ENCODE peak calls at places on chromosomes 13 and 19, in ten cellular contexts. N, F, I, H, Y, K, L, O, P and C are unnamed samples.

GRCh38 chr19:972281-972680 is 11.9 kb upstream of the WDR18 start:
- DNase-seq in N (no peak), F (no peak), I (no peak), H (no peak), Y (no peak), K (no peak), L (no peak), O (no peak), P (no peak), C (no peak)

GRCh38 chr13:31204592-31204991 is 4.8 kb downstream of the B3GLCT start:
- DNase-seq in N (no peak), F (no peak), I (no peak), H (no peak), Y (peak), K (peak), L (peak), O (no peak), P (no peak), C (no peak)

GRCh38 chr13:114099918-114100445 is 32.4 kb downstream of the RASA3 start:
- DNase-seq in N (peak), F (no peak), I (no peak), H (peak), Y (peak), K (no peak), L (no peak), O (no peak), P (no peak), C (no peak)

GRCh38 chr13:113224486-113224885 is 15.1 kb downstream of the CUL4A start:
- DNase-seq in N (no peak), F (peak), I (no peak), H (no peak), Y (no peak), K (no peak), L (no peak), O (no peak), P (no peak), C (no peak)

GRCh38 chr13:109402976-109403375 is 383.4 kb downstream of the IRS2 start:
- DNase-seq in N (no peak), F (no peak), I (no peak), H (no peak), Y (no peak), K (no peak), L (no peak), O (no peak), P (peak), C (no peak)

GRCh38 chr19:41064974-41065569 is 23.2 kb upstream of the CYP2A13 start:
- DNase-seq in N (peak), F (no peak), I (no peak), H (no peak), Y (peak), K (no peak), L (peak), O (no peak), P (no peak), C (no peak)

GRCh38 chr13:62209539-62209938 is 793.9 kb upstream of the PCDH20 start:
- DNase-seq in N (no peak), F (no peak), I (no peak), H (no peak), Y (no peak), K (no peak), L (no peak), O (no peak), P (no peak), C (no peak)

GRCh38 chr13:49760555-49760954 is 31.9 kb downstream of the KPNA3 start:
- DNase-seq in N (no peak), F (no peak), I (no peak), H (no peak), Y (no peak), K (no peak), L (no peak), O (no peak), P (no peak), C (no peak)

GRCh38 chr19:33186431-33186830 is 7.7 kb upstream of the LRP3 start:
- DNase-seq in N (no peak), F (no peak), I (no peak), H (no peak), Y (no peak), K (no peak), L (no peak), O (no peak), P (peak), C (no peak)

GRCh38 chr19:39874404-39874803 is 28.2 kb upstream of the FBL start:
- DNase-seq in N (no peak), F (no peak), I (no peak), H (peak), Y (no peak), K (no peak), L (no peak), O (no peak), P (no peak), C (no peak)

GRCh38 chr13:113917096-113917495 is 53.2 kb upstream of the GAS6 start:
- DNase-seq in N (no peak), F (no peak), I (no peak), H (peak), Y (no peak), K (no peak), L (no peak), O (no peak), P (no peak), C (no peak)

GRCh38 chr19:34336781-34337271 is 28.2 kb upstream of the GPI start:
- DNase-seq in N (peak), F (no peak), I (no peak), H (no peak), Y (no peak), K (peak), L (no peak), O (peak), P (peak), C (no peak)

GRCh38 chr13:65594255-65594654 is 1635.9 kb downstream of the PCDH9 start:
- DNase-seq in N (no peak), F (no peak), I (peak), H (no peak), Y (peak), K (no peak), L (peak), O (no peak), P (no peak), C (peak)

GRCh38 chr13:109500146-109500773 is 286.1 kb downstream of the IRS2 start:
- DNase-seq in N (peak), F (no peak), I (no peak), H (no peak), Y (no peak), K (no peak), L (no peak), O (no peak), P (no peak), C (no peak)

GRCh38 chr13:101942038-101942437 is 459.8 kb downstream of the FGF14 start:
- DNase-seq in N (peak), F (peak), I (no peak), H (no peak), Y (peak), K (no peak), L (no peak), O (no peak), P (peak), C (no peak)

GRCh38 chr19:6744381-6745288 is 5.2 kb downstream of the TRIP10 start:
- DNase-seq in N (peak), F (peak), I (no peak), H (peak), Y (peak), K (no peak), L (peak), O (no peak), P (no peak), C (peak)

GRCh38 chr13:80939581-80939980 is 598.7 kb upstream of the SPRY2 start:
- DNase-seq in N (no peak), F (no peak), I (no peak), H (no peak), Y (no peak), K (no peak), L (no peak), O (no peak), P (no peak), C (no peak)

GRCh38 chr13:96792736-96793444 is 201.4 kb downstream of the OXGR1 start:
- DNase-seq in N (no peak), F (no peak), I (no peak), H (no peak), Y (no peak), K (no peak), L (no peak), O (no peak), P (no peak), C (no peak)

GRCh38 chr19:40347476-40348124 is 597 bp downstream of the C19orf47 start:
- DNase-seq in N (no peak), F (no peak), I (no peak), H (no peak), Y (no peak), K (no peak), L (no peak), O (no peak), P (peak), C (no peak)

GRCh38 chr13:104098421-104098820 is 1032.2 kb upstream of the SLC10A2 start:
- DNase-seq in N (no peak), F (no peak), I (no peak), H (no peak), Y (no peak), K (no peak), L (no peak), O (no peak), P (no peak), C (no peak)

GRCh38 chr13:112991611-112992010 is 22.6 kb downstream of the MCF2L start:
- DNase-seq in N (no peak), F (no peak), I (no peak), H (no peak), Y (no peak), K (no peak), L (no peak), O (no peak), P (no peak), C (no peak)

GRCh38 chr13:108963846-108964600 is 334.6 kb downstream of the MYO16 start:
- DNase-seq in N (no peak), F (no peak), I (peak), H (no peak), Y (peak), K (no peak), L (no peak), O (no peak), P (no peak), C (peak)

GRCh38 chr19:51460164-51460992 is 2.1 kb upstream of the SIGLEC8 start:
- DNase-seq in N (peak), F (no peak), I (no peak), H (peak), Y (no peak), K (no peak), L (no peak), O (no peak), P (no peak), C (no peak)

GRCh38 chr19:46904114-46905060 is 43.6 kb downstream of the ARHGAP35 start:
- DNase-seq in N (peak), F (no peak), I (no peak), H (peak), Y (peak), K (no peak), L (no peak), O (no peak), P (no peak), C (peak)

GRCh38 chr13:40058757-40059236 is 403.3 kb downstream of the COG6 start:
- DNase-seq in N (no peak), F (no peak), I (no peak), H (no peak), Y (no peak), K (peak), L (no peak), O (no peak), P (no peak), C (no peak)

GRCh38 chr13:44818428-44818827 is 170.8 kb downstream of the NUFIP1 start:
- DNase-seq in N (peak), F (no peak), I (no peak), H (no peak), Y (no peak), K (no peak), L (no peak), O (no peak), P (no peak), C (no peak)

GRCh38 chr13:52782486-52783448 is 43.1 kb upstream of the CNMD start:
- DNase-seq in N (no peak), F (no peak), I (no peak), H (no peak), Y (no peak), K (no peak), L (no peak), O (no peak), P (no peak), C (no peak)

GRCh38 chr19:50795665-50796073 is 5.5 kb downstream of the ACP4 start:
- DNase-seq in N (no peak), F (no peak), I (no peak), H (no peak), Y (no peak), K (no peak), L (no peak), O (no peak), P (no peak), C (no peak)

GRCh38 chr13:96796234-96796633 is 198.0 kb downstream of the OXGR1 start:
- DNase-seq in N (no peak), F (no peak), I (no peak), H (no peak), Y (no peak), K (no peak), L (no peak), O (no peak), P (no peak), C (no peak)

GRCh38 chr19:16620018-16620417 is 8.0 kb downstream of the MED26 start:
- DNase-seq in N (no peak), F (no peak), I (no peak), H (no peak), Y (no peak), K (no peak), L (no peak), O (no peak), P (no peak), C (no peak)

GRCh38 chr13:21898461-21898860 is 227.6 kb downstream of the FGF9 start:
- DNase-seq in N (no peak), F (no peak), I (no peak), H (no peak), Y (no peak), K (no peak), L (no peak), O (no peak), P (no peak), C (no peak)

GRCh38 chr19:28521169-28521568 is 691.8 kb downstream of the UQCRFS1 start:
- DNase-seq in N (no peak), F (no peak), I (no peak), H (no peak), Y (no peak), K (no peak), L (no peak), O (no peak), P (no peak), C (no peak)

GRCh38 chr19:6271721-6272410 is 7.9 kb downstream of the MLLT1 start:
- DNase-seq in N (peak), F (peak), I (peak), H (peak), Y (peak), K (no peak), L (no peak), O (no peak), P (no peak), C (no peak)

GRCh38 chr13:90534617-90535340 is 812.7 kb upstream of the MIR17HG start:
- DNase-seq in N (no peak), F (no peak), I (no peak), H (no peak), Y (no peak), K (no peak), L (no peak), O (no peak), P (no peak), C (no peak)

GRCh38 chr13:25882732-25883357 is 169.0 kb downstream of the SHISA2 start:
- DNase-seq in N (peak), F (no peak), I (no peak), H (no peak), Y (no peak), K (no peak), L (no peak), O (no peak), P (no peak), C (no peak)

GRCh38 chr13:19863323-19864017 is at the start of gene ZMYM5:
- DNase-seq in N (peak), F (peak), I (peak), H (peak), Y (peak), K (peak), L (peak), O (peak), P (peak), C (peak)

GRCh38 chr19:5826531-5827341 is 12.8 kb downstream of the FUT6 start:
- DNase-seq in N (peak), F (no peak), I (no peak), H (peak), Y (no peak), K (peak), L (no peak), O (no peak), P (no peak), C (no peak)